ENCODE peak calls at places on chromosomes 1 and 21, in nine cellular contexts. R, Y, X, P, O, I, H, Q and W are unnamed samples.

GRCh38 chr1:171788696-171789095 is 7.2 kb downstream of the METTL13 start:
- DNase-seq in R (no peak), Y (no peak), X (no peak), P (no peak), O (no peak), I (peak; percentile 44), H (no peak), Q (no peak), W (no peak)

GRCh38 chr1:20212099-20212684 is 25.9 kb upstream of the PLA2G2C start:
- DNase-seq in R (no peak), Y (no peak), X (no peak), P (no peak), O (no peak), I (no peak), H (no peak), Q (no peak), W (no peak)

GRCh38 chr1:24640288-24640687 is 2.8 kb upstream of the SRRM1 start:
- DNase-seq in R (no peak), Y (no peak), X (no peak), P (no peak), O (no peak), I (no peak), H (peak; percentile 58), Q (no peak), W (no peak)

GRCh38 chr1:58779837-58780585 is 3.8 kb downstream of the JUN start:
- DNase-seq in R (peak; percentile 96), Y (no peak), X (no peak), P (no peak), O (no peak), I (no peak), H (peak; percentile 56), Q (peak; percentile 16), W (peak; percentile 19)

GRCh38 chr21:46079357-46080170 is 18.3 kb upstream of the COL6A2 start:
- DNase-seq in R (no peak), Y (no peak), X (no peak), P (no peak), O (no peak), I (peak; percentile 97), H (no peak), Q (no peak), W (no peak)

GRCh38 chr1:74481607-74482006 is 30.8 kb downstream of the LRRC53 start:
- DNase-seq in R (no peak), Y (no peak), X (no peak), P (no peak), O (no peak), I (no peak), H (no peak), Q (no peak), W (no peak)

GRCh38 chr1:62962794-62963776 is 179.2 kb downstream of the ATG4C start:
- DNase-seq in R (no peak), Y (no peak), X (peak; percentile 85), P (no peak), O (no peak), I (no peak), H (peak; percentile 32), Q (no peak), W (peak; percentile 11)

GRCh38 chr1:203051841-203052324 is 25.6 kb downstream of the PPFIA4 start:
- DNase-seq in R (peak; percentile 97), Y (no peak), X (no peak), P (no peak), O (no peak), I (no peak), H (no peak), Q (no peak), W (no peak)

GRCh38 chr1:16075337-16076002 is 2.0 kb upstream of the FAM131C start:
- DNase-seq in R (no peak), Y (no peak), X (no peak), P (no peak), O (no peak), I (no peak), H (peak; percentile 52), Q (no peak), W (no peak)

GRCh38 chr21:44353200-44353970 is at the start of gene TRPM2:
- DNase-seq in R (no peak), Y (no peak), X (no peak), P (no peak), O (peak; percentile 40), I (no peak), H (no peak), Q (peak; percentile 48), W (no peak)

GRCh38 chr1:167693425-167694045 is 28.2 kb upstream of the MPZL1 start:
- DNase-seq in R (no peak), Y (no peak), X (no peak), P (no peak), O (no peak), I (no peak), H (no peak), Q (no peak), W (no peak)

GRCh38 chr1:11541236-11541635 is 62.3 kb downstream of the DISP3 start:
- DNase-seq in R (no peak), Y (no peak), X (no peak), P (no peak), O (no peak), I (no peak), H (no peak), Q (no peak), W (no peak)

GRCh38 chr1:222620566-222620965 is 2.7 kb downstream of the MIA3 start:
- DNase-seq in R (no peak), Y (no peak), X (no peak), P (no peak), O (no peak), I (no peak), H (no peak), Q (no peak), W (no peak)

GRCh38 chr1:3060601-3061551 is 8.1 kb upstream of the PRDM16 start:
- DNase-seq in R (no peak), Y (no peak), X (no peak), P (no peak), O (no peak), I (no peak), H (no peak), Q (no peak), W (no peak)

GRCh38 chr1:112882271-112882744 is 73.7 kb downstream of the SLC16A1 start:
- DNase-seq in R (no peak), Y (no peak), X (no peak), P (no peak), O (no peak), I (no peak), H (no peak), Q (no peak), W (peak; percentile 30)

GRCh38 chr1:83098791-83099190 is 900.1 kb downstream of the TTLL7 start:
- DNase-seq in R (no peak), Y (no peak), X (no peak), P (no peak), O (no peak), I (no peak), H (no peak), Q (no peak), W (no peak)

GRCh38 chr1:17190526-17190995 is 14.4 kb upstream of the PADI1 start:
- DNase-seq in R (no peak), Y (no peak), X (no peak), P (no peak), O (no peak), I (no peak), H (no peak), Q (no peak), W (no peak)